ENCODE peak calls at places on chromosomes 7 and 10, in five cellular contexts. D is colonic mucosa; E is BE2C; C is IMR-90; X is CD8-positive, alpha-beta T cell. F is an unnamed sample.

GRCh38 chr7:70884446-70884764 is 247.5 kb upstream of the GALNT17 start:
- DNase-seq in X (no peak), C (no peak), E (no peak), D (no peak), F (no peak)

GRCh38 chr7:6293202-6293601 is 20.8 kb upstream of the CYTH3 start:
- DNase-seq in X (no peak), E (no peak), D (no peak), C (no peak), F (no peak)

GRCh38 chr10:3424102-3424803 is 251.7 kb upstream of the PITRM1 start:
- DNase-seq in X (no peak), C (no peak), E (peak), D (peak), F (peak)

GRCh38 chr7:90210925-90211324 is 615 bp upstream of the STEAP2 start:
- DNase-seq in X (no peak), E (no peak), D (peak), C (no peak), F (no peak)

GRCh38 chr10:131996508-131997365 is 15.0 kb upstream of the BNIP3 start:
- DNase-seq in E (no peak), X (no peak), C (no peak), D (no peak), F (no peak)

GRCh38 chr7:26993816-26994810 is 101.7 kb downstream of the HOXA1 start:
- DNase-seq in X (no peak), C (peak), D (no peak), E (no peak), F (peak)

GRCh38 chr7:38507379-38507778 is 123.8 kb downstream of the AMPH start:
- DNase-seq in X (no peak), E (no peak), C (peak), D (no peak), F (no peak)

GRCh38 chr7:123537026-123537642 is 2.7 kb upstream of the IQUB start:
- DNase-seq in E (no peak), X (no peak), C (peak), D (no peak), F (peak)

GRCh38 chr7:47651355-47652317 is 69.7 kb upstream of the TNS3 start:
- DNase-seq in E (no peak), X (no peak), C (peak), D (no peak), F (peak)

DNA sequence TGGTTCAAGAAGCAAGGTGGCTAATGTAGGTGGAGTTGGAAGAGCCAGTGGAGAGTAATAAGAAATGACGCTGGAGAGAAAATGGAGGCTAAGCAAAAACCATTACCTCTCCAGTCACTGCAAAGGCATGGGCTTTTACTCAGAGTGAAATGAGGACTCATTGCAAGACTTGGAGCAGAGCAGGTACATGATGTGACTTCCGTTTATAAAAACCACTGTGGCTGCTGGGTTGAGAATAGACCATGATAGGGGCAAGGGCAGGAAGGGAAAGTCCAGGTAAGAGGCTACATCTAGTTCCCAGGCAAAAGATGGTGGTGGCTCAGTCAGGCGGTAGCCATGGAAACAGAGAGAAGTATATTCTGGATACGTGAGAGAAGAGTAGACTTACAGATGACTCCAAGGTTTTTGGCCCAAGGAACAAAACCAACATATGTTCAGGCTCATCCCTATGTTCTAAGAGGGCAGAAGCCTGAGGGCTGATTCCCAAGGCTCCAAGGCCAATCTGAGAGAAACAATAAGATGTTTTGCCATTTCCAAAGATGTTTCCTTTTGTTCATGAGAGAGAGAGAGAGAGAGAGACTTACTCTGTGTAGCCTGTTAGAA is 21.5 kb upstream of the PDE1C start:
- DNase-seq in E (no peak), C (no peak), X (no peak), D (no peak), F (no peak)
- TF ChIP-seq CTCF in E (no peak), C (no peak), X (no peak), D (no peak), F (no peak)

GRCh38 chr10:13990918-13991317 is 339.8 kb downstream of the FRMD4A start:
- DNase-seq in E (no peak), X (no peak), C (peak), D (no peak), F (peak)
- H3K4me3 ChIP-seq in E (no peak), X (no peak), C (no peak), D (no peak), F (no peak)

GRCh38 chr7:139741239-139741638 is 36.6 kb downstream of the HIPK2 start:
- DNase-seq in C (no peak), E (no peak), X (no peak), D (no peak), F (no peak)

GRCh38 chr7:139739863-139740597 is 37.8 kb downstream of the HIPK2 start:
- DNase-seq in D (peak), E (no peak), X (no peak), C (no peak), F (no peak)

GRCh38 chr7:139737221-139738100 is 40.3 kb downstream of the HIPK2 start:
- DNase-seq in X (no peak), D (peak), C (peak), E (no peak), F (peak)

GRCh38 chr7:139738101-139738489 is 39.7 kb downstream of the HIPK2 start:
- DNase-seq in D (no peak), E (no peak), C (peak), X (no peak), F (peak)

GRCh38 chr7:139738772-139739171 is 39.0 kb downstream of the HIPK2 start:
- DNase-seq in E (no peak), X (no peak), D (no peak), C (no peak), F (no peak)
- TF ChIP-seq CTCF in E (no peak), X (no peak), D (no peak), C (no peak), F (no peak)

GRCh38 chr10:91787258-91787657 is 11.0 kb upstream of the TNKS2 start:
- DNase-seq in X (no peak), E (no peak), C (no peak), D (no peak), F (no peak)
- H3K4me3 ChIP-seq in X (no peak), E (no peak), C (no peak), D (no peak), F (no peak)

DNA sequence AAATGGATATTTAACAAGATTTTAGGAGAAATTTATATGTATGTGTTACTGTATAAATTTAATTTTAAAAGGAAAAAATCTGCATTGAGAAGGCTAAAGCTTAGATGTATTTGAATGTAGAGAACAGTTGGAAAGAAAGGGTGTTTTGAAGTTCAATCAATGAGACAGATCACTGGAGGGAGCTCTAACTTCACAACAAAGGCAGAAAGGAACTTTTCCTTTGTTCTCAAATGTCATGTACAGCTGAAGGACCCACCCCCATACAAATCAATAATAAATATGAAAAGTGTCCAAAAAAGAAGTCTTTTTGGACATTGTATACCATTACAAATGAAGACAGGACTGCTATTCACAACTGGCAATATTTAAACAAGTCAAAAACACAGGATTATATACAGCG is 403.4 kb downstream of the DNAJB9 start:
- DNase-seq in D (no peak), X (no peak), C (no peak), E (no peak), F (peak)
- TF ChIP-seq CTCF in D (no peak), X (no peak), C (no peak), E (peak), F (peak)